ENCODE peak calls at places on chromosomes 3 and 15, in five cellular contexts. N, E, F, B and H are unnamed samples.

GRCh38 chr3:50627407-50628051 is 10.6 kb downstream of the MAPKAPK3 start:
- DNase-seq in E (peak), B (no peak), F (peak), N (no peak), H (no peak)

GRCh38 chr15:24761704-24762302 is 86.2 kb downstream of the NPAP1 start:
- DNase-seq in B (no peak), F (no peak), N (no peak), E (no peak), H (no peak)

GRCh38 chr3:21542656-21543379 is 208.2 kb downstream of the ZNF385D start:
- DNase-seq in E (no peak), N (no peak), B (no peak), F (no peak), H (no peak)

GRCh38 chr3:181493423-181493822 is 218.3 kb upstream of the SOX2 start:
- DNase-seq in E (no peak), N (no peak), B (no peak), F (no peak), H (no peak)

GRCh38 chr3:151425640-151426336 is 35.1 kb downstream of the IGSF10 start:
- DNase-seq in N (no peak), B (no peak), F (no peak), E (no peak), H (no peak)

GRCh38 chr3:167705840-167706239 is 28.9 kb downstream of the PDCD10 start:
- DNase-seq in F (no peak), N (no peak), B (no peak), E (no peak), H (no peak)

GRCh38 chr15:56869573-56869972 is 48.9 kb upstream of the TCF12 start:
- DNase-seq in E (peak), F (peak), B (no peak), N (no peak), H (no peak)

GRCh38 chr3:106401666-106402319 is 533.0 kb upstream of the CBLB start:
- DNase-seq in B (no peak), N (peak), F (no peak), E (no peak), H (no peak)

GRCh38 chr15:40323239-40323952 is at the start of gene INAFM2:
- DNase-seq in F (peak), B (peak), N (peak), E (peak), H (peak)

GRCh38 chr15:37877851-37878577 is 56.4 kb upstream of the TMCO5A start:
- DNase-seq in B (no peak), E (no peak), F (no peak), N (no peak), H (no peak)

GRCh38 chr15:87764461-87765236 is 491.9 kb downstream of the NTRK3 start:
- DNase-seq in E (no peak), N (no peak), B (no peak), F (no peak), H (no peak)

GRCh38 chr3:140244893-140245292 is 309.9 kb downstream of the CLSTN2 start:
- DNase-seq in N (no peak), F (no peak), E (no peak), B (no peak), H (no peak)

GRCh38 chr15:90686435-90687218 is 30.5 kb upstream of the BLM start:
- DNase-seq in F (no peak), N (no peak), E (peak), B (no peak), H (peak)

GRCh38 chr15:70575251-70576227 is 187.8 kb downstream of the UACA start:
- DNase-seq in N (no peak), F (no peak), E (no peak), B (no peak), H (no peak)

GRCh38 chr15:49620174-49620573 is 444 bp downstream of the FAM227B start:
- DNase-seq in N (no peak), E (no peak), F (no peak), B (no peak), H (peak)

GRCh38 chr3:15491143-15491542 is 30.4 kb downstream of the COLQ start:
- DNase-seq in F (no peak), E (no peak), N (no peak), B (no peak), H (no peak)

GRCh38 chr3:60010778-60011177 is 961.0 kb upstream of the CFAP20DC start:
- DNase-seq in E (peak), N (no peak), B (peak), F (no peak), H (peak)

GRCh38 chr3:74507691-74508090 is 106.8 kb downstream of the CNTN3 start:
- DNase-seq in N (no peak), B (no peak), E (no peak), F (no peak), H (no peak)

GRCh38 chr3:42099020-42099765 is 8.0 kb downstream of the TRAK1 start:
- DNase-seq in B (no peak), F (no peak), N (no peak), E (no peak), H (no peak)

GRCh38 chr3:69116897-69117296 is 5.5 kb downstream of the LMOD3 start:
- DNase-seq in F (peak), N (peak), E (no peak), B (no peak), H (no peak)

GRCh38 chr15:36841154-36841553 is 259.2 kb downstream of the MEIS2 start:
- DNase-seq in B (no peak), F (no peak), N (no peak), E (no peak), H (no peak)

GRCh38 chr3:98770261-98771039 is 7.3 kb downstream of the ST3GAL6 start:
- DNase-seq in E (peak), F (peak), B (no peak), N (no peak), H (no peak)

GRCh38 chr3:32733631-32734229 is 48.7 kb downstream of the CNOT10 start:
- DNase-seq in F (no peak), B (no peak), N (no peak), E (no peak), H (peak)